ENCODE peak calls at places on chromosome 9, in seven cellular contexts. E is lung, C is hepatocyte, A is tibial nerve, P is GM12865, W is right lobe of liver, T is heart right ventricle. M is an unnamed sample.

GRCh38 chr9:97484134-97484533 is 17.3 kb upstream of the TMOD1 start:
- DNase-seq in C (no peak), P (no peak), W (peak; percentile 33), A (no peak), E (no peak), T (no peak), M (no peak)

GRCh38 chr9:38708759-38709158 is 11.2 kb downstream of the FAM240B start:
- DNase-seq in C (no peak), T (no peak), E (no peak), W (no peak), P (no peak), A (no peak), M (no peak)

GRCh38 chr9:79263666-79264460 is 307.9 kb upstream of the TLE4 start:
- DNase-seq in E (no peak), T (no peak), C (no peak), W (peak; percentile 31), A (peak; percentile 20), P (no peak), M (no peak)

GRCh38 chr9:128203024-128203841 is at the start of gene DNM1:
- DNase-seq in A (no peak), C (peak; percentile 90), W (peak; percentile 67), T (no peak), P (peak; percentile 66), E (peak; percentile 40), M (peak; percentile 69)

GRCh38 chr9:91746904-91747303 is 203.1 kb downstream of the ROR2 start:
- DNase-seq in W (no peak), E (no peak), T (no peak), A (no peak), P (no peak), C (peak; percentile 41), M (no peak)

GRCh38 chr9:73067074-73067473 is 84.6 kb upstream of the ANXA1 start:
- DNase-seq in T (no peak), A (no peak), C (no peak), E (no peak), P (peak; percentile 16), W (no peak), M (no peak)

GRCh38 chr9:5893134-5893505 is 2.4 kb downstream of the MLANA start:
- DNase-seq in C (no peak), T (no peak), W (no peak), A (no peak), E (no peak), P (no peak), M (no peak)

GRCh38 chr9:101791938-101792337 is 53.5 kb upstream of the GRIN3A start:
- DNase-seq in E (no peak), A (peak; percentile 33), P (peak; percentile 57), W (no peak), C (peak; percentile 68), T (no peak), M (peak; percentile 53)

GRCh38 chr9:112174965-112175795 is at the start of gene SUSD1:
- DNase-seq in W (peak; percentile 51), P (peak; percentile 50), T (peak; percentile 28), E (peak; percentile 37), C (peak; percentile 74), A (no peak), M (peak; percentile 30)

GRCh38 chr9:16710888-16711287 is 159.6 kb downstream of the BNC2 start:
- DNase-seq in W (no peak), C (no peak), P (no peak), A (no peak), T (no peak), E (no peak), M (no peak)

GRCh38 chr9:19498015-19498414 is 89.2 kb downstream of the ACER2 start:
- DNase-seq in W (no peak), T (no peak), E (no peak), A (no peak), C (peak; percentile 19), P (no peak), M (no peak)

GRCh38 chr9:110638381-110638954 is 30.1 kb upstream of the MUSK start:
- DNase-seq in C (no peak), T (no peak), A (no peak), W (no peak), P (peak; percentile 34), E (no peak), M (no peak)

GRCh38 chr9:133124123-133124948 is 3.3 kb upstream of the RALGDS start:
- DNase-seq in P (no peak), W (no peak), C (no peak), A (no peak), E (no peak), T (no peak), M (no peak)

GRCh38 chr9:3794005-3794404 is 268.2 kb upstream of the RFX3 start:
- DNase-seq in W (no peak), A (no peak), C (peak; percentile 42), P (no peak), E (no peak), T (no peak), M (no peak)

GRCh38 chr9:20729545-20729944 is 45.5 kb downstream of the FOCAD start:
- DNase-seq in E (no peak), W (no peak), T (no peak), A (no peak), C (no peak), P (no peak), M (no peak)

GRCh38 chr9:16816006-16816405 is 54.5 kb downstream of the BNC2 start:
- DNase-seq in E (no peak), A (no peak), P (no peak), C (no peak), T (no peak), W (no peak), M (no peak)

GRCh38 chr9:38284039-38284767 is 108.3 kb upstream of the ALDH1B1 start:
- DNase-seq in E (no peak), T (no peak), W (no peak), A (no peak), P (no peak), C (no peak), M (no peak)

GRCh38 chr9:132588501-132589147 is 6.2 kb downstream of the BARHL1 start:
- DNase-seq in W (no peak), E (no peak), A (no peak), P (no peak), T (no peak), C (no peak), M (no peak)

GRCh38 chr9:75039804-75040203 is 11.7 kb upstream of the CARNMT1 start:
- DNase-seq in A (no peak), T (no peak), E (no peak), C (no peak), W (no peak), P (no peak), M (no peak)

GRCh38 chr9:18361621-18362020 is 112.3 kb upstream of the ADAMTSL1 start:
- DNase-seq in W (no peak), C (no peak), T (no peak), E (no peak), P (no peak), A (no peak), M (no peak)

GRCh38 chr9:20041717-20042116 is 252.9 kb upstream of the SLC24A2 start:
- DNase-seq in E (no peak), C (peak; percentile 27), P (no peak), A (no peak), W (no peak), T (peak; percentile 9), M (no peak)

GRCh38 chr9:36207546-36208012 is 16.9 kb downstream of the CLTA start:
- DNase-seq in T (no peak), P (no peak), C (no peak), A (no peak), W (no peak), E (no peak), M (no peak)

GRCh38 chr9:36208521-36209253 is 18.0 kb downstream of the CLTA start:
- DNase-seq in P (no peak), T (no peak), A (no peak), C (no peak), E (no peak), W (no peak), M (no peak)

GRCh38 chr9:36210722-36211121 is 20.0 kb downstream of the CLTA start:
- DNase-seq in P (no peak), W (no peak), A (no peak), E (no peak), C (no peak), T (no peak), M (no peak)

GRCh38 chr9:36207016-36207415 is 16.3 kb downstream of the CLTA start:
- DNase-seq in E (no peak), A (no peak), W (no peak), T (no peak), P (no peak), C (no peak), M (no peak)

GRCh38 chr9:36204906-36205547 is 14.3 kb downstream of the CLTA start:
- DNase-seq in T (no peak), P (no peak), C (peak; percentile 39), A (no peak), E (no peak), W (peak; percentile 31), M (peak; percentile 6)
- TF ChIP-seq CTCF in T (no peak), P (no peak), C (peak; percentile 22), A (no peak), E (no peak), W (peak; percentile 36), M (no peak)

GRCh38 chr9:98999152-98999525 is 55.4 kb downstream of the COL15A1 start:
- DNase-seq in A (no peak), E (no peak), T (no peak), W (no peak), C (no peak), P (no peak), M (no peak)
- TF ChIP-seq CTCF in A (no peak), E (no peak), T (peak; percentile 43), W (no peak), C (no peak), P (no peak), M (peak; percentile 17)

DNA sequence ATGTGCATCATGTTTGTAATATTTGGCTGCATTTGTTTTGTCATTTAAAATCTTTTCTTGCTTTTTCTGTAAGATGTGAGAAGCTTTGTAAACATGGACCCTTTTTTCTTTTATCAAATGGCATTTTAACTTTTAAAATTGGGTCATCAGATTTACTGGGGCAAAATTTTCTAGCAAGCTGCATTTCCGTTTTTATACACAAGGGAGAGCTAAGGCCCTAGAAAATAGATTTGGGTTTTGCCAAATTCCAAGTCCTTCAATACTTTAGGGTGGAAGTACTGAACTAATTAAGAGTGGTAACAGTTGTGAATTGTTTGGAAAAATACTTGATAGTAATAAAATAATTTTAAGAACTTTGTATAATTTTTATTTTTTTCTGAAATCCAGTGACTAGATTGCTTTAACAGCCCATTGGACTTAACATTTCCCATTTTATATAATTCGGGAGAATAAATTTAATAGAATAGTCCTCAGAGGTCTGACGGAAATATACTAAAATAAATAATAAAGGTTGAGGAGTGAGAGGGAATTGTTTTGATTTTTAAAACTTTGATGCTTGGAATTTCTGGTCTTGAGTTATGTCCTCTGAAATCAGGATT is 117.4 kb downstream of the SMARCA2 start:
- DNase-seq in W (no peak), C (peak; percentile 23), P (no peak), T (no peak), A (no peak), E (no peak), M (no peak)
- TF ChIP-seq CTCF in W (peak; percentile 65), C (peak; percentile 85), P (peak; percentile 45), T (peak; percentile 81), A (peak; percentile 72), E (peak; percentile 49), M (peak; percentile 34)

GRCh38 chr9:114592356-114592755 is 4.8 kb downstream of the ATP6V1G1 start:
- DNase-seq in C (no peak), W (no peak), E (no peak), P (peak; percentile 62), A (no peak), T (peak; percentile 26), M (no peak)
- TF ChIP-seq CTCF in C (peak; percentile 27), W (peak; percentile 17), E (no peak), P (peak; percentile 27), A (no peak), T (peak; percentile 24), M (no peak)

M was measured in Calu3.